ENCODE peak calls at places on chromosome 12, in eight cellular contexts. Z, Q, S, X, F, P, W and I are unnamed samples.

GRCh38 chr12:128830505-128830893 is 6.7 kb upstream of the SLC15A4 start:
- DNase-seq in S (no peak), P (no peak), X (no peak), W (no peak), F (no peak), Z (no peak), Q (no peak), I (peak)

GRCh38 chr12:5803532-5803931 is 141.5 kb downstream of the ANO2 start:
- DNase-seq in X (no peak), S (no peak), W (no peak), Z (no peak), F (no peak), Q (no peak), P (no peak), I (no peak)

GRCh38 chr12:20376984-20377383 is 8.6 kb downstream of the PDE3A start:
- DNase-seq in Z (peak), W (no peak), X (no peak), P (no peak), S (no peak), F (no peak), Q (no peak), I (no peak)

GRCh38 chr12:24408305-24408704 is 458.8 kb upstream of the SOX5 start:
- DNase-seq in X (no peak), P (no peak), S (no peak), F (no peak), Z (no peak), Q (no peak), W (no peak), I (no peak)

GRCh38 chr12:56338643-56339422 is at the start of gene IL23A:
- DNase-seq in Q (peak), P (peak), S (no peak), X (no peak), Z (no peak), F (no peak), W (peak), I (no peak)

GRCh38 chr12:103751600-103751999 is 89.4 kb downstream of the NT5DC3 start:
- DNase-seq in W (no peak), F (no peak), Q (no peak), S (no peak), X (no peak), P (no peak), Z (no peak), I (no peak)

GRCh38 chr12:122029620-122030426 is 8.1 kb downstream of the BCL7A start:
- DNase-seq in P (no peak), Q (no peak), S (peak), W (no peak), F (no peak), Z (no peak), X (no peak), I (no peak)

GRCh38 chr12:46071769-46072624 is 81.6 kb upstream of the SCAF11 start:
- DNase-seq in X (peak), F (peak), S (peak), Z (peak), W (peak), P (peak), Q (peak), I (peak)

GRCh38 chr12:51538599-51538998 is 52.4 kb upstream of the SCN8A start:
- DNase-seq in Q (no peak), P (no peak), W (no peak), S (no peak), X (no peak), F (no peak), Z (no peak), I (no peak)

GRCh38 chr12:94590428-94590827 is 59.9 kb downstream of the TMCC3 start:
- DNase-seq in Q (no peak), S (no peak), P (no peak), F (no peak), W (no peak), Z (no peak), X (no peak), I (no peak)

GRCh38 chr12:47652491-47653234 is 53.2 kb downstream of the RPAP3 start:
- DNase-seq in P (no peak), Q (no peak), F (peak), S (no peak), Z (no peak), W (no peak), X (peak), I (no peak)

GRCh38 chr12:117907108-117907689 is 61.6 kb downstream of the KSR2 start:
- DNase-seq in W (peak), Q (no peak), S (no peak), Z (no peak), P (no peak), X (no peak), F (no peak), I (peak)

GRCh38 chr12:83313827-83314226 is 627.1 kb downstream of the TMTC2 start:
- DNase-seq in X (no peak), W (no peak), P (no peak), Z (no peak), S (no peak), F (no peak), Q (no peak), I (no peak)

GRCh38 chr12:52285172-52285745 is 6.1 kb downstream of the KRT81 start:
- DNase-seq in S (peak), Z (peak), W (no peak), X (no peak), Q (no peak), F (no peak), P (no peak), I (no peak)

GRCh38 chr12:57864382-57864781 is 17.9 kb upstream of the CTDSP2 start:
- DNase-seq in F (no peak), W (peak), X (no peak), S (peak), Z (peak), Q (no peak), P (no peak), I (no peak)

GRCh38 chr12:113161415-113162016 is 12.0 kb downstream of the CFAP73 start:
- DNase-seq in Q (peak), P (peak), S (peak), W (peak), X (peak), Z (no peak), F (no peak), I (no peak)

GRCh38 chr12:45354399-45354798 is 138.5 kb downstream of the ANO6 start:
- DNase-seq in S (no peak), W (no peak), Z (no peak), Q (no peak), P (no peak), X (no peak), F (no peak), I (no peak)

GRCh38 chr12:110680032-110680431 is 8.9 kb downstream of the HVCN1 start:
- DNase-seq in S (peak), F (no peak), W (no peak), Z (no peak), P (no peak), Q (no peak), X (no peak), I (no peak)

GRCh38 chr12:87444039-87444438 is 585.2 kb downstream of the C12orf50 start:
- DNase-seq in F (no peak), Q (no peak), P (no peak), Z (no peak), X (no peak), S (no peak), W (no peak), I (no peak)

GRCh38 chr12:47071241-47071852 is 8.1 kb upstream of the PCED1B start:
- DNase-seq in Q (no peak), F (no peak), X (no peak), Z (no peak), P (peak), S (peak), W (peak), I (no peak)

GRCh38 chr12:102643871-102644551 is 163.6 kb upstream of the IGF1 start:
- DNase-seq in P (no peak), Q (no peak), X (no peak), Z (no peak), F (no peak), S (no peak), W (no peak), I (no peak)

GRCh38 chr12:122945047-122945592 is 21.1 kb downstream of the ABCB9 start:
- DNase-seq in Q (no peak), S (no peak), W (no peak), Z (no peak), X (no peak), P (no peak), F (no peak), I (no peak)

GRCh38 chr12:97977870-97978269 is 515.3 kb downstream of the RMST start:
- DNase-seq in Z (no peak), P (no peak), Q (no peak), W (no peak), X (no peak), F (no peak), S (no peak), I (no peak)

GRCh38 chr12:107344035-107344808 is 250.9 kb upstream of the CRY1 start:
- DNase-seq in Q (no peak), P (no peak), S (no peak), Z (no peak), X (no peak), F (no peak), W (no peak), I (no peak)

GRCh38 chr12:90515199-90516175 is 439.5 kb downstream of the CCER1 start:
- DNase-seq in S (no peak), F (no peak), W (no peak), X (no peak), Z (no peak), Q (no peak), P (no peak), I (no peak)

GRCh38 chr12:85445060-85445938 is 165.3 kb downstream of the ALX1 start:
- DNase-seq in Z (no peak), S (peak), F (no peak), P (no peak), W (no peak), X (no peak), Q (no peak), I (no peak)

GRCh38 chr12:77924703-77925102 is 94.0 kb downstream of the NAV3 start:
- DNase-seq in S (no peak), X (no peak), W (no peak), Z (peak), P (no peak), Q (no peak), F (no peak), I (no peak)

GRCh38 chr12:108565976-108566375 is 3.6 kb downstream of the ISCU start:
- DNase-seq in S (no peak), Z (peak), F (no peak), P (no peak), W (no peak), X (no peak), Q (peak), I (peak)

GRCh38 chr12:14611640-14612203 is 44.0 kb upstream of the PLBD1 start:
- DNase-seq in X (no peak), W (no peak), P (no peak), F (no peak), Z (no peak), Q (no peak), S (no peak), I (no peak)

GRCh38 chr12:89965993-89966392 is 257.4 kb upstream of the ATP2B1 start:
- DNase-seq in Z (no peak), W (no peak), S (no peak), P (no peak), X (no peak), Q (no peak), F (no peak), I (no peak)

GRCh38 chr12:49962861-49963765 is 1.4 kb downstream of the AQP5 start:
- DNase-seq in Q (no peak), S (peak), Z (no peak), W (peak), X (no peak), F (peak), P (no peak), I (no peak)